ENCODE peak calls at places on chromosomes 1 and 21, in nine cellular contexts. H, T, Q, A, X, G, R, F and U are unnamed samples. For H3K4me1, the result is how much of the 10 kb centered on the place peaks cover.

GRCh38 chr1:170893655-170894297 is 41.6 kb upstream of the MROH9 start:
- DNase-seq in Q (no peak), X (no peak), H (no peak), G (peak), A (no peak), T (no peak), R (no peak), F (no peak), U (no peak)

GRCh38 chr1:218933526-218933925 is 240.2 kb upstream of the LYPLAL1 start:
- DNase-seq in Q (no peak), F (no peak), R (no peak), G (no peak), T (no peak), H (no peak), A (no peak), X (no peak), U (no peak)

GRCh38 chr21:43944757-43945156 is 67.4 kb upstream of the TRAPPC10 start:
- DNase-seq in F (no peak), H (no peak), G (no peak), Q (peak), T (no peak), X (no peak), R (no peak), A (no peak), U (no peak)

GRCh38 chr1:25198731-25199231 is 33.5 kb downstream of the SYF2 start:
- DNase-seq in F (no peak), A (no peak), R (peak), G (peak), T (no peak), X (no peak), H (peak), Q (no peak), U (peak)

GRCh38 chr1:226657788-226658537 is 81.1 kb downstream of the ITPKB start:
- DNase-seq in G (no peak), X (peak), A (no peak), Q (no peak), R (no peak), T (no peak), H (no peak), F (no peak), U (no peak)

GRCh38 chr1:186155594-186155993 is 219.5 kb downstream of the TPR start:
- DNase-seq in X (no peak), A (no peak), T (peak), H (no peak), R (no peak), F (no peak), G (peak), Q (no peak), U (peak)

GRCh38 chr1:20578721-20579380 is 10.0 kb upstream of the CDA start:
- DNase-seq in G (no peak), H (no peak), X (no peak), R (no peak), T (no peak), Q (no peak), A (no peak), F (no peak), U (no peak)

GRCh38 chr1:51285055-51285454 is 45.3 kb downstream of the TTC39A start:
- DNase-seq in A (no peak), H (no peak), T (no peak), Q (no peak), X (no peak), F (no peak), R (no peak), G (no peak), U (no peak)

GRCh38 chr1:56547977-56548376 is 31.4 kb downstream of the PLPP3 start:
- DNase-seq in Q (no peak), H (no peak), G (no peak), X (no peak), A (no peak), F (no peak), T (peak), R (peak), U (no peak)

GRCh38 chr21:34844033-34844923 is 175.5 kb downstream of the CLIC6 start:
- DNase-seq in F (peak), G (no peak), A (peak), T (no peak), Q (no peak), X (peak), R (peak), H (no peak), U (peak)

GRCh38 chr21:45142916-45143315 is 68.5 kb downstream of the ADARB1 start:
- DNase-seq in R (no peak), H (no peak), Q (no peak), X (no peak), A (no peak), F (no peak), G (no peak), T (no peak), U (no peak)

GRCh38 chr1:229430761-229431269 is 3.1 kb downstream of the ACTA1 start:
- DNase-seq in X (peak), G (peak), A (peak), H (peak), F (peak), Q (peak), T (peak), R (peak), U (peak)

GRCh38 chr1:76203132-76203531 is 128.6 kb downstream of the ST6GALNAC3 start:
- DNase-seq in Q (no peak), A (no peak), H (no peak), R (no peak), X (no peak), T (no peak), F (no peak), G (no peak), U (no peak)

GRCh38 chr1:26784023-26784871 is 3.5 kb upstream of the PIGV start:
- DNase-seq in H (no peak), Q (no peak), T (peak), A (peak), F (peak), X (no peak), G (peak), R (peak), U (peak)

GRCh38 chr1:26783646-26784022 is 4.1 kb upstream of the PIGV start:
- DNase-seq in R (no peak), A (no peak), Q (no peak), H (no peak), X (no peak), F (no peak), T (no peak), G (no peak), U (no peak)

GRCh38 chr1:26781206-26781825 is 6.4 kb upstream of the PIGV start:
- DNase-seq in R (no peak), H (no peak), T (no peak), F (no peak), G (no peak), A (no peak), X (no peak), Q (no peak), U (no peak)

GRCh38 chr1:26780344-26780957 is 7.3 kb upstream of the PIGV start:
- DNase-seq in F (no peak), Q (no peak), R (no peak), X (no peak), T (no peak), A (no peak), H (no peak), G (no peak), U (no peak)

DNA sequence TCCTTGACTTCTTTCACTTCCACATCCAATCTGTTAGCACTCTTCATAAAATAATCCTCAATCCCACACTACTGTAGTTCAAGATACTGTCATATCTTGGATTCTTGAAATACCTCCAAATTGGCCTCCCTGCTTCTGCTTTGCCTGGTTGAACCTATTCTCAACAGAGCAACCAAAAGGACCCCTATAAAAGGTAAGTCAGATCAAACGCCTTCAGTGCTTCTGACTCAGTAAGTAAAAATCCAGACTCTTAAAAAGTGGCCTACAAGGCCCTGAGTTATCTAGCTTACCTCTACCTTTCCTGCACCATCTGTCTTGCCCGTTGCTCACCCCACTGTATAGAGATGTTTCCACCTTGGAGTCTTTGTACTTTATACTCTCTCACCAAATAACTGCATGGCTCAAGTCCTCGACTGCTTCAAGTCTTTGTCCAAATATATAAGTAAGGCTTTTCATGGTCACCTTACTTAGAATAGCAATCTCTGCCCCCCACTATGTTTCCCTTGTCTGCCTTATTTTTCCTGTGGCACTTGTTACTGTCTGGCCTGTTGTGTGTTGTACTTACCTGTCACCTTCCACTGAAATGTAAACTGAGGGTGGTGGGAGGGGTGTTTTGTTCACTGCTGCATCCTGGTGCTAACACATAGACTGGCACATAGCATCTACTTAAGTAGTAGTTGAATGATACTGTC is 5.1 kb upstream of the PIGV start:
- DNase-seq in R (no peak), T (no peak), Q (no peak), A (no peak), F (no peak), G (no peak), X (no peak), H (no peak), U (no peak)
- H3K27ac ChIP-seq in R (peak), T (peak), Q (no peak), A (no peak), F (no peak), G (no peak), X (no peak), H (no peak), U (peak)

GRCh38 chr1:12052997-12053686 is 10.0 kb upstream of the TNFRSF8 start:
- DNase-seq in Q (no peak), R (peak), H (no peak), X (no peak), A (no peak), F (peak), T (no peak), G (no peak), U (no peak)
- TF ChIP-seq CTCF in Q (no peak), R (peak), H (no peak), X (no peak), A (no peak), F (peak), T (no peak), G (no peak), U (no peak)

DNA sequence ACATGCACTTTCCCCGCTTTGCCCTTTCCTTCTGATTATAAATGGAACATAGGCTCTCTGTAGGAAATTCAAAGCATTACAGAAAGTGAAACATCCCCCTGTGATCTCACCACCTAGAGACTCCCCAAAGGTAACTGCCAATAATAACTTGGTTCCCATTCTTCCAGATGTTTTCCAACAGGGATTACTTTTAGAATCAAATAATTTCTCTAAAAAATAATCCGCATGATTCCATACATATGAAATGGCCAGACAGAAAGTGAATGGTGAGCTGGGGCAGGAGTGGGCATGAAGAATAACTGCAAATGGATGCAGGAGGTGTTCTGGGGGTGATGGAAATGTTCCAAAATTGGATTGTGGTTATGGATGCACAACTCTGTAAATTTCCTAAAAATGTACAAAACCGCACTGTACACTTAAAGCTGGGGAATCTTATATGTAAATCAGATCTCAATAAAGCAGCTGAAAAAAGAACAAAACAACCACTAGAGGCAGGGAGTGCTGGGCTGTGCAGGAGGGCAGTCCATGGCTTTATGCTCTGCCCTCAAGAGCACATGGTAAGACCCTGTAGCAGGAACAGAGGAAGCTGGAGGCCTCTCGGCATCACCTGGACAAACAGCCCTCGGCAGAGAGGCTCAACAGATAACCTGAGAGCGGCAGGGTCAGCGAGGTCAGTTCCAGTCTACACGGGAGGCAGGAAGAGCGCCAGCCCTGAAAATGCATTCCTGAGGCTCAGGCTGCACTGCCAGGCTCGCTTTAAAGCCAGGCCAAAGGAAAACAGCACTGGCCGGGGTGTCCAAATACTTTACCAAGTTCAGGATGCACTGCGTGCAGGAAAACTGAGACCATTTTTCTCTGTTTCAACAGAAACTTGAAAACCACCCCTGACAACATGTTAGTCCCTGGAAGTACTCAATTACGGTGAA is 39.7 kb downstream of the CAPZB start:
- DNase-seq in R (peak), G (peak), H (no peak), T (peak), F (peak), A (peak), X (no peak), Q (peak), U (peak)
- H3K4me1 ChIP-seq in R (half or more), G (under half), H (half or more), T (under half), F (half or more), A (half or more), X (under half), Q (half or more), U (under half)

GRCh38 chr1:26832249-26832960 is 5.9 kb downstream of the ZDHHC18 start:
- DNase-seq in R (no peak), X (no peak), G (no peak), H (no peak), T (no peak), A (no peak), Q (no peak), F (no peak), U (no peak)

GRCh38 chr1:26829214-26829911 is 2.9 kb downstream of the ZDHHC18 start:
- DNase-seq in A (no peak), Q (no peak), X (no peak), T (no peak), H (no peak), G (peak), R (no peak), F (no peak), U (no peak)

GRCh38 chr1:26831059-26831458 is 4.6 kb downstream of the ZDHHC18 start:
- DNase-seq in G (no peak), R (no peak), F (no peak), H (no peak), A (no peak), T (no peak), X (no peak), Q (no peak), U (no peak)

GRCh38 chr1:26833432-26834405 is 7.2 kb downstream of the ZDHHC18 start:
- DNase-seq in H (peak), R (no peak), F (no peak), A (peak), G (peak), X (peak), Q (no peak), T (no peak), U (no peak)

GRCh38 chr1:26831546-26832248 is 5.2 kb downstream of the ZDHHC18 start:
- DNase-seq in X (no peak), Q (no peak), H (no peak), G (no peak), T (no peak), R (no peak), A (no peak), F (no peak), U (peak)
- H3K27ac ChIP-seq in X (no peak), Q (peak), H (peak), G (no peak), T (no peak), R (peak), A (peak), F (no peak), U (no peak)

DNA sequence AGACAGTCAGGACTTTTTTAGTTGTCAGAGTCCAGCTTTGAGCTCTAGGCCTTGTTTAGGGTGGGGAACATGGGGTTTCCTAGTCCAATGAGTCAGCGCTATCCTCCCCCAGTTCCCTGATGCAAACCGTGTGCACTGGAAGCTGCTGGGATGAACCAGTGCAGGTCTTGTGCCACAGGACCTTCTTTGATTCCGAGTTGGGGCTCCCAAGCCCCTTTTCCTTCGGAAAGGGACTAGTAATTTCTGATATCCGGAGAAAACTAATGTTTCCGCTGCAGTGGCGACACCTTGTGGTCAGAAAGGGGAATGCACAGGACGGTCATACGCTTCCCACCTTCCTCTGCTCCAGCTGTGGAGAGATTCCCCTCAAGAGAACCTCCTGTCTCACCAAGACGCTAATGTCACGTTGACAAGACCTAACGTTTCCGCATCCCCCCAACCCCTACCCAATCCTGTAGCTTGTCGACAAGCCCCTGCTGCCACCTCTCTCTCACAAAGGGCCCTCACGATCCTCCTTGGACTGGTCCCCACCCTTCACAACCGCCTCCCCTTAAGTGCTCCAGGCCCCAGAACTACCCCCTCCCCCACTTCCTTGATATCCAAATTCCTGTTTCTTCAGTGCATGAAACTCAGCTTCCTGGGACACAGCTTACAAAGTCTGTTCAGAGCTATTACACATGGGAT is 31.0 kb downstream of the GPA33 start:
- DNase-seq in A (peak), H (peak), T (peak), G (peak), F (peak), Q (peak), X (no peak), R (peak), U (peak)
- TF ChIP-seq CTCF in A (peak), H (peak), T (peak), G (peak), F (peak), Q (peak), X (peak), R (peak), U (peak)